ENCODE peak calls at places on chromosomes 5 and 9, in seven cellular contexts. P is HCT116, M is HepG2, R is H1, C is T47D, J is SK-N-SH, G is K562. N is an unnamed sample.
A peak's percentile ranks its signal among the peaks of the same experiment; 100 is the strongest.

GRCh38 chr9:129702563-129702962 is 37.1 kb downstream of the PRRX2 start:
- DNase-seq in P (no peak), M (no peak), R (no peak), C (no peak), J (no peak), G (no peak), N (no peak)

GRCh38 chr5:140312067-140312790 is 9.3 kb upstream of the PFDN1 start:
- DNase-seq in P (no peak), M (no peak), R (no peak), C (no peak), J (no peak), G (no peak), N (no peak)

GRCh38 chr5:25568989-25569625 is 924.3 kb upstream of the CDH10 start:
- DNase-seq in P (no peak), M (no peak), R (no peak), C (no peak), J (peak; percentile 1), G (peak; percentile 15), N (no peak)

GRCh38 chr5:87829214-87829551 is 416.5 kb upstream of the CCNH start:
- DNase-seq in P (peak; percentile 6), M (peak; percentile 19), R (no peak), C (peak; percentile 66), J (no peak), G (no peak), N (no peak)

GRCh38 chr9:110691002-110691549 is 22.5 kb downstream of the MUSK start:
- DNase-seq in P (no peak), M (peak; percentile 18), R (no peak), C (peak; percentile 35), J (no peak), G (no peak), N (no peak)

GRCh38 chr9:100324594-100325200 is 28.0 kb downstream of the TEX10 start:
- DNase-seq in P (peak; percentile 27), M (peak; percentile 9), R (no peak), C (peak; percentile 22), J (peak; percentile 12), G (no peak), N (no peak)

GRCh38 chr5:36251218-36251617 is 9.5 kb upstream of the NADK2 start:
- DNase-seq in P (no peak), M (no peak), R (no peak), C (no peak), J (no peak), G (no peak), N (no peak)

GRCh38 chr5:115243412-115243811 is 19.3 kb downstream of the PGGT1B start:
- DNase-seq in P (no peak), M (no peak), R (no peak), C (no peak), J (no peak), G (no peak), N (no peak)

GRCh38 chr5:171596391-171596878 is 177.0 kb downstream of the FGF18 start:
- DNase-seq in P (no peak), M (no peak), R (peak; percentile 63), C (no peak), J (no peak), G (no peak), N (no peak)

GRCh38 chr9:98488578-98489312 is 220.0 kb downstream of the GABBR2 start:
- DNase-seq in P (no peak), M (no peak), R (no peak), C (no peak), J (no peak), G (no peak), N (no peak)

GRCh38 chr5:140596364-140596763 is 31.7 kb downstream of the SLC35A4 start:
- DNase-seq in P (no peak), M (no peak), R (no peak), C (no peak), J (no peak), G (no peak), N (no peak)

GRCh38 chr9:131390990-131391389 is 2.9 kb upstream of the PRRC2B start:
- DNase-seq in P (no peak), M (no peak), R (no peak), C (no peak), J (no peak), G (no peak), N (no peak)

GRCh38 chr5:80481019-80481893 is 6.6 kb upstream of the FAM151B start:
- DNase-seq in P (peak; percentile 38), M (peak; percentile 67), R (no peak), C (peak; percentile 84), J (peak; percentile 28), G (peak; percentile 45), N (peak; percentile 27)

GRCh38 chr9:22008662-22009562 is at the start of gene CDKN2B:
- DNase-seq in P (peak; percentile 80), M (peak; percentile 85), R (peak; percentile 97), C (peak; percentile 97), J (peak; percentile 97), G (no peak), N (no peak)
- TF ChIP-seq JUND in P (no peak), M (no peak), R (no peak), C (no peak), J (no peak), G (no peak), N (no peak)

DNA sequence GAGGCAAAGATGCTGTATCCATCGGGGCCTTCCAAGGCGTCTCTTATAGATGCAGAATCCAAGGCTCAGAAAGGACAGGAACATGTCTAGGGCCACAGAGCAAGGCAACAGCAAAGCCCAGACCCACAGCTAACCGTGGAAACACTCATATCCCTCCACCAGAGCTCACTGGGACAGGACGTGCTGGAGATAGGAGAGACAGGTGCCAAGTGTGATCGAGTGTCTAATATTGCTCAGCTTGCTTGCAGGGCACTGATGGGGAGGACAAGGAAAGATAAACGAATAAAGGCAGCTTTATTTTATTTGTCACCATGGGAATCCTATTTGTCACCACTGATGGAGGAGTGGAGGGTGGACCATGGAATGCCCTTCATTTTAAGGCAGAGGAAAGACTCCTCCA is 44.0 kb upstream of the AKNA start:
- DNase-seq in P (no peak), M (no peak), R (no peak), C (no peak), J (no peak), G (no peak), N (no peak)
- TF ChIP-seq JUND in P (no peak), M (no peak), R (no peak), C (no peak), J (no peak), G (no peak), N (no peak)

GRCh38 chr5:160961030-160961429 is 109.0 kb upstream of the ATP10B start:
- DNase-seq in P (no peak), M (no peak), R (no peak), C (no peak), J (no peak), G (no peak), N (no peak)
- TF ChIP-seq JUND in P (no peak), M (no peak), R (no peak), C (no peak), J (no peak), G (no peak), N (no peak)

GRCh38 chr5:174483411-174483810 is 241.0 kb upstream of the MSX2 start:
- DNase-seq in P (no peak), M (no peak), R (no peak), C (peak; percentile 90), J (no peak), G (no peak), N (no peak)

GRCh38 chr5:174482549-174482948 is 241.8 kb upstream of the MSX2 start:
- DNase-seq in P (no peak), M (no peak), R (no peak), C (peak; percentile 80), J (no peak), G (no peak), N (no peak)

GRCh38 chr5:174479325-174479724 is 245.1 kb upstream of the MSX2 start:
- DNase-seq in P (no peak), M (no peak), R (no peak), C (no peak), J (no peak), G (no peak), N (no peak)

GRCh38 chr5:174481737-174482136 is 242.6 kb upstream of the MSX2 start:
- DNase-seq in P (no peak), M (no peak), R (no peak), C (no peak), J (no peak), G (no peak), N (no peak)
- TF ChIP-seq JUND in P (no peak), M (no peak), R (no peak), C (no peak), J (no peak), G (no peak), N (no peak)

DNA sequence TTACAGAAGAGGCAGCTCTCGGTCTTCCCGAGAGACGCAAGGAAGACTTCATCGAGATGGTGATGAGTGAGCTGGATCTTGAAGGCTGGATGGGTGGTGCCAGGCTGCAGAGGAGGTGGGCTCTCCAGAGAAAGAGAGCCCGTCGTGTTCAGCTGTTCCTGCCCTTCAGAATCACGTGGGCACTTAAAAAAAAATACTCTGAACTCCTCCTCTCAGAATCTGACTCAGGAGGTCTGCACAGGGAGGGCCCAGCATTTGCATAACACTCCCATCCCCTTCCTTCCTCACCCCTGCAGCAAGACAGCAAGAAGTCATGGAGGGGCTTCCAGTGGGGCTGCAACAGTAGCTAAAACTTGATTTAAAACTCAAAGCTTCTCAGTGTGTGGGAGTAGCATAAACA is 203.0 kb downstream of the ATPSCKMT start:
- DNase-seq in P (no peak), M (no peak), R (no peak), C (no peak), J (no peak), G (no peak), N (no peak)
- TF ChIP-seq JUND in P (no peak), M (no peak), R (no peak), C (no peak), J (no peak), G (no peak), N (no peak)

GRCh38 chr5:112795342-112795741 is 57.7 kb downstream of the APC start:
- DNase-seq in P (no peak), M (no peak), R (no peak), C (no peak), J (no peak), G (peak; percentile 48), N (no peak)
- TF ChIP-seq JUND in P (no peak), M (no peak), R (no peak), C (no peak), J (no peak), G (no peak), N (no peak)

GRCh38 chr5:10633271-10634049 is 69.6 kb downstream of the ANKRD33B start:
- DNase-seq in P (no peak), M (no peak), R (no peak), C (no peak), J (no peak), G (no peak), N (no peak)

GRCh38 chr5:10630126-10630525 is 66.3 kb downstream of the ANKRD33B start:
- DNase-seq in P (no peak), M (no peak), R (no peak), C (no peak), J (no peak), G (no peak), N (no peak)

GRCh38 chr5:10634056-10634455 is 70.2 kb downstream of the ANKRD33B start:
- DNase-seq in P (no peak), M (no peak), R (no peak), C (no peak), J (no peak), G (no peak), N (no peak)

GRCh38 chr5:10631597-10631996 is 67.7 kb downstream of the ANKRD33B start:
- DNase-seq in P (no peak), M (no peak), R (no peak), C (no peak), J (no peak), G (no peak), N (no peak)

GRCh38 chr5:10632110-10632903 is 68.4 kb downstream of the ANKRD33B start:
- DNase-seq in P (peak; percentile 34), M (no peak), R (no peak), C (no peak), J (no peak), G (no peak), N (peak; percentile 92)
- TF ChIP-seq JUND in P (peak; percentile 42), M (no peak), R (peak; percentile 53), C (no peak), J (peak; percentile 13), G (no peak), N (peak; percentile 88)